ENCODE peak calls at places on chromosomes 11 and 22, in six cellular contexts. H is small intestine, Z is astrocyte of the cerebellum, B is NB4, A is right atrium auricular region, L is skeletal muscle cell. G is an unnamed sample.

GRCh38 chr11:27215471-27216267 is 147.3 kb downstream of the CCDC34 start:
- DNase-seq in H (no peak), L (no peak), A (no peak), Z (no peak), B (no peak), G (no peak)

GRCh38 chr22:34111210-34111824 is 191.0 kb upstream of the LARGE1 start:
- DNase-seq in B (peak), Z (no peak), H (peak), L (no peak), A (peak), G (no peak)

GRCh38 chr22:44734801-44735517 is 17.4 kb upstream of the ARHGAP8 start:
- DNase-seq in Z (no peak), B (no peak), L (no peak), A (no peak), H (no peak), G (no peak)

GRCh38 chr22:45628508-45628907 is 43.1 kb upstream of the ATXN10 start:
- DNase-seq in Z (no peak), H (peak), A (no peak), B (no peak), L (no peak), G (no peak)

GRCh38 chr11:113179181-113179701 is 135.1 kb upstream of the TTC12 start:
- DNase-seq in L (no peak), Z (no peak), B (no peak), A (peak), H (no peak), G (no peak)

GRCh38 chr11:60159284-60159683 is 23.6 kb downstream of the MS4A6A start:
- DNase-seq in L (no peak), H (no peak), A (no peak), B (no peak), Z (no peak), G (no peak)

GRCh38 chr11:1749020-1749758 is 1.2 kb downstream of the IFITM10 start:
- DNase-seq in H (no peak), Z (no peak), A (no peak), B (no peak), L (no peak), G (no peak)

GRCh38 chr11:871472-871871 is 28.8 kb downstream of the TSPAN4 start:
- DNase-seq in H (no peak), A (no peak), B (no peak), L (no peak), Z (no peak), G (no peak)

GRCh38 chr11:71188073-71188472 is 64.3 kb downstream of the SHANK2 start:
- DNase-seq in A (no peak), Z (no peak), B (no peak), H (no peak), L (no peak), G (no peak)

GRCh38 chr11:112834277-112834755 is 126.9 kb upstream of the NCAM1 start:
- DNase-seq in B (no peak), L (no peak), A (no peak), H (no peak), Z (no peak), G (no peak)

GRCh38 chr22:49062155-49063039 is 765.3 kb downstream of the BRD1 start:
- DNase-seq in Z (no peak), A (no peak), B (no peak), L (no peak), H (peak), G (no peak)

GRCh38 chr11:129967996-129968395 is 34.6 kb downstream of the PRDM10 start:
- DNase-seq in A (no peak), H (no peak), B (no peak), Z (no peak), L (no peak), G (no peak)

GRCh38 chr11:57527056-57527631 is 3.4 kb downstream of the TIMM10 start:
- DNase-seq in L (no peak), H (peak), B (peak), A (peak), Z (peak), G (peak)

GRCh38 chr11:99325807-99326206 is 305.1 kb downstream of the CNTN5 start:
- DNase-seq in Z (peak), A (no peak), B (peak), L (peak), H (no peak), G (no peak)

GRCh38 chr11:123173040-123173855 is 21.8 kb downstream of the CLMP start:
- DNase-seq in Z (peak), H (no peak), B (peak), L (peak), A (no peak), G (peak)

GRCh38 chr22:41713004-41713403 is 13.7 kb downstream of the MEI1 start:
- DNase-seq in B (no peak), H (no peak), Z (no peak), A (no peak), L (no peak), G (no peak)

GRCh38 chr22:18035740-18036139 is 11.4 kb upstream of the MICAL3 start:
- DNase-seq in B (peak), L (no peak), A (no peak), H (peak), Z (no peak), G (no peak)

GRCh38 chr11:115939726-115940421 is 435.7 kb upstream of the CADM1 start:
- DNase-seq in A (no peak), B (no peak), L (no peak), H (peak), Z (no peak), G (no peak)

GRCh38 chr11:1206391-1207271 is 16.2 kb upstream of the MUC5B start:
- DNase-seq in A (no peak), B (peak), H (no peak), Z (no peak), L (no peak), G (no peak)

GRCh38 chr22:26536762-26537134 is 24.5 kb upstream of the TFIP11 start:
- DNase-seq in B (no peak), A (no peak), L (no peak), Z (no peak), H (no peak), G (no peak)

GRCh38 chr11:118171274-118172062 is 5.0 kb downstream of the SCN2B start:
- DNase-seq in L (no peak), B (peak), H (peak), A (peak), Z (peak), G (no peak)

GRCh38 chr11:76163289-76163880 is 42.9 kb downstream of the WNT11 start:
- DNase-seq in A (no peak), B (no peak), H (no peak), Z (no peak), L (no peak), G (no peak)

GRCh38 chr11:2383823-2384722 is 7.0 kb downstream of the CD81 start:
- DNase-seq in L (no peak), Z (no peak), A (no peak), H (peak), B (no peak), G (no peak)

GRCh38 chr22:43643362-43643761 is 168.7 kb downstream of the EFCAB6 start:
- DNase-seq in Z (no peak), L (no peak), A (no peak), H (peak), B (no peak), G (no peak)

GRCh38 chr11:26936109-26936508 is 57.8 kb upstream of the FIBIN start:
- DNase-seq in H (no peak), Z (no peak), A (no peak), B (no peak), L (no peak), G (no peak)

GRCh38 chr11:3616721-3617460 is 24.9 kb downstream of the ART5 start:
- DNase-seq in B (no peak), L (peak), H (no peak), A (no peak), Z (no peak), G (no peak)

GRCh38 chr11:1881442-1882264 is 10.0 kb downstream of the PRR33 start:
- DNase-seq in B (peak), L (no peak), H (no peak), Z (no peak), A (no peak), G (no peak)

GRCh38 chr11:85787809-85788805 is 22.8 kb downstream of the SYTL2 start:
- DNase-seq in H (peak), Z (no peak), B (no peak), A (no peak), L (no peak), G (no peak)

GRCh38 chr11:33172996-33173395 is 11.7 kb upstream of the CSTF3 start:
- DNase-seq in H (no peak), A (no peak), Z (no peak), L (no peak), B (no peak), G (no peak)

GRCh38 chr11:70326365-70326803 is 55.9 kb downstream of the PPFIA1 start:
- DNase-seq in Z (no peak), H (no peak), L (peak), A (no peak), B (peak), G (no peak)

GRCh38 chr11:9332655-9333054 is 18.3 kb upstream of the TMEM41B start:
- DNase-seq in H (no peak), Z (no peak), L (no peak), A (no peak), B (no peak), G (no peak)

GRCh38 chr22:48223488-48224190 is 1461.2 kb downstream of the TBC1D22A start:
- DNase-seq in L (no peak), B (no peak), Z (no peak), H (no peak), A (peak), G (no peak)

GRCh38 chr11:62575837-62576236 is 2.1 kb upstream of the EEF1G start:
- DNase-seq in Z (no peak), H (no peak), A (no peak), L (no peak), B (no peak), G (no peak)

GRCh38 chr11:126415669-126416420 is 60.4 kb downstream of the ST3GAL4 start:
- DNase-seq in A (peak), Z (no peak), L (no peak), H (no peak), B (no peak), G (no peak)

GRCh38 chr22:26143801-26144325 is 25.4 kb upstream of the SEZ6L start:
- DNase-seq in Z (no peak), L (no peak), B (no peak), H (no peak), A (no peak), G (no peak)

GRCh38 chr11:27395556-27396258 is 32.7 kb upstream of the CCDC34 start:
- DNase-seq in B (no peak), A (no peak), Z (peak), L (no peak), H (peak), G (no peak)

GRCh38 chr22:39431216-39431801 is 25.5 kb upstream of the MGAT3 start:
- DNase-seq in B (no peak), Z (no peak), A (no peak), L (no peak), H (no peak), G (no peak)

GRCh38 chr11:47400813-47401279 is 7.5 kb upstream of the SLC39A13 start:
- DNase-seq in L (no peak), H (no peak), A (no peak), Z (no peak), B (peak), G (no peak)

GRCh38 chr11:64313491-64314145 is 3.7 kb downstream of the TRMT112 start:
- DNase-seq in A (peak), L (no peak), Z (no peak), H (no peak), B (no peak), G (no peak)

GRCh38 chr11:64314805-64315561 is 2.4 kb downstream of the TRMT112 start:
- DNase-seq in Z (no peak), H (no peak), A (no peak), B (no peak), L (no peak), G (no peak)

GRCh38 chr11:64317325-64317960 is at the start of gene TRMT112:
- DNase-seq in Z (peak), A (peak), B (peak), H (peak), L (peak), G (peak)

GRCh38 chr11:64312947-64313346 is 4.4 kb downstream of the TRMT112 start:
- DNase-seq in Z (no peak), A (no peak), H (no peak), L (no peak), B (no peak), G (no peak)

GRCh38 chr11:64314146-64314804 is 3.1 kb downstream of the TRMT112 start:
- DNase-seq in H (no peak), B (peak), A (no peak), Z (no peak), L (no peak), G (no peak)
- H3K4me3 ChIP-seq in H (no peak), B (no peak), A (peak), Z (no peak), L (no peak), G (no peak)

DNA sequence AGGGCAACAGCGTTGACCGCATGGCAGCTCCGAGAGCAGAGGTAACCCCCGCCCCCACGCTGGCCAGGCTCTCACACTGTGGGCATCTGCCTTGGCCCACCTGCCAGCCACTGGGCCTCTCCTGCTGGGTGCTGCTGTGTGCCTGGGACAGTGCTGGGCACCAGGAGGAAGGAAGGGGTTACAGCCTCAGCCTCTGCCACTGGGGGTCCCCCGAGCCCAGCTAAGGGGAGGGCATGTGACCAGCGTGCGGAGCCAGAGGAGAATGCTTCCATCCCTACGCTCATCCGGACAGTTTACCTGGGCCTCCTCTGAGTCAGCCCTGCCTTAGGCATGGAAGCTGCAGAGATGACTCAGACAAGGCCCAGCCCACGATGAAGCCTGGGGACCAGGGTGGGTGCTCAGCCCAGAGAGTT is 10.9 kb downstream of the NCF4 start:
- DNase-seq in L (no peak), B (no peak), H (no peak), A (no peak), Z (no peak), G (no peak)
- H3K4me3 ChIP-seq in L (no peak), B (no peak), H (no peak), A (no peak), Z (no peak), G (no peak)

DNA sequence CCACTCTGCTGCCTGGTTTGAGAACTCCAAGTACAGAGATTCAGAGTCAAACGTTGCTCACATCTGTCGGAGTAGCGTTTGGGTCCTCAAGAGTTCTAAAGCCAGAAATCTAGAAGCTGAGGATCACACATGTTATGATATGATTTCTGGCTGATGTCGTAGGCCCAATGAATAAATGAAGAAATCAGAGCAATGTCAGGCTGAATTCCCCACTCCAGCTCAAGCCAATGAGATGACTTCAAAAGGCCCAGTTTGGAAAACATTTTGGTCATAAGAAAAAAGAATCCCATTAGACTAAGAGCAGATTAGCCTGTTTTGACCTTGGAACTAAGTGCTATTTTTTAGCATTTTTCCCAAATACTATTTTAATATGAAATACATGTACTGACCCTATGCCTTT is 106.7 kb downstream of the ETS1 start:
- DNase-seq in H (no peak), L (no peak), Z (no peak), A (no peak), B (no peak), G (no peak)
- H3K4me3 ChIP-seq in H (no peak), L (no peak), Z (no peak), A (no peak), B (no peak), G (no peak)

DNA sequence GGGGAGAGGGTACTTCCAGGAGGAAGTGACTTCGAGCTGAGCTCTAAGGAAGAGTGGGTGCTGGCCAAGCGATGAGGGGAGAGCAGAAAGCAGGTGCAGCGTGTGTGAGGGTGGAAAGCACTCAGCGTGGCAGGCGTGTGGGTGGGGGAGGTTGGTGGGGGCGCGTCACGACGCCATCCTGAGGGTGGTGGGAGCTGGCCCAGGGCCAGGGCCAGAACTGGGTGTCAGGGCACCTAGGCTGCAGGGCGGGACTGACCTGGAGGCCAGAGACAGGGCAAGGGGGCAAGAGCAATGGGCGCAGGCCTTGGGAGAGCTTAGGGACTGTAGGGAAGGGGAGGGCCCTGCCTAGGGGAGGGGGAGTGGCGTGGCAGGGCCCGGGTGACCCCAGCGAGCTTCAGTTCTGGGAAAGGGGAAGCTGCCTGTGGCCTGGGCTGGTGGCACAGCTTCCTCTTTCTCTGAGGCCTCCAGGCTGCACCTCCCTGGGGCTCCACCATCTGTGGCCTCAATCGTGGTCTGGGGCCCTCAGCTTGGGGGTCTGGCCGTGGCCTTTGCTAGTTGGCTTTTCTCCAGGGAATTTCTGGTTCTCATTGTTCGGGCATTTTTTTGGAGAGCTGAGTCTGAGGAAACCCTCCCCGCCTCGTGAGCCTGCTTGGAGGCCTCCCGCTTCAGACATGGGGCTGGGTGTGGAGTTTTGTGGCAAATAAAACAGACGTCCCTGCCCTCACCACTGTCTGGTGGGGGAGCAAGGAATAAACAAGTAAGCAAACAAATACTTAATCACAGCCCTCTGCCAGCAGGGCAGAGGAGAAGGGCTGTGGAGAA is 8.9 kb downstream of the RELT start:
- DNase-seq in H (no peak), L (no peak), A (peak), Z (no peak), B (peak), G (no peak)
- H3K4me3 ChIP-seq in H (no peak), L (no peak), A (no peak), Z (no peak), B (no peak), G (no peak)

GRCh38 chr11:95515379-95515778 is 274.2 kb downstream of the FAM76B start:
- DNase-seq in Z (no peak), B (no peak), L (peak), A (no peak), H (no peak), G (no peak)

GRCh38 chr11:95512682-95513081 is 276.9 kb downstream of the FAM76B start:
- DNase-seq in H (no peak), A (peak), B (no peak), L (peak), Z (peak), G (no peak)

GRCh38 chr11:95508219-95508880 is 277.3 kb upstream of the SESN3 start:
- DNase-seq in H (no peak), Z (no peak), L (peak), A (no peak), B (no peak), G (no peak)

GRCh38 chr11:95514386-95515145 is 275.0 kb downstream of the FAM76B start:
- DNase-seq in H (no peak), B (no peak), A (no peak), L (no peak), Z (no peak), G (no peak)

GRCh38 chr11:95512177-95512576 is 277.4 kb downstream of the FAM76B start:
- DNase-seq in Z (no peak), B (no peak), A (peak), H (no peak), L (peak), G (no peak)
- H3K4me3 ChIP-seq in Z (no peak), B (no peak), A (no peak), H (no peak), L (no peak), G (no peak)

GRCh38 chr22:19879651-19879995 is 24.9 kb upstream of the GNB1L start:
- DNase-seq in Z (no peak), A (no peak), B (no peak), L (no peak), H (no peak), G (no peak)

GRCh38 chr22:19880786-19881569 is 26.3 kb upstream of the GNB1L start:
- DNase-seq in L (peak), A (peak), B (no peak), H (no peak), Z (peak), G (peak)

GRCh38 chr22:19878461-19879247 is 24.0 kb upstream of the GNB1L start:
- DNase-seq in H (no peak), A (no peak), L (no peak), B (no peak), Z (no peak), G (no peak)

GRCh38 chr22:19879248-19879575 is 24.5 kb upstream of the GNB1L start:
- DNase-seq in B (no peak), Z (no peak), A (no peak), L (no peak), H (no peak), G (no peak)

GRCh38 chr22:19879996-19880785 is 25.5 kb upstream of the GNB1L start:
- DNase-seq in L (no peak), B (no peak), Z (no peak), A (no peak), H (no peak), G (no peak)
- H3K4me3 ChIP-seq in L (peak), B (no peak), Z (no peak), A (no peak), H (no peak), G (peak)

GRCh38 chr11:110518809-110519514 is 89.2 kb downstream of the FDX1 start:
- DNase-seq in A (no peak), L (no peak), H (no peak), Z (no peak), B (no peak), G (no peak)
- H3K4me3 ChIP-seq in A (no peak), L (no peak), H (no peak), Z (no peak), B (no peak), G (no peak)

DNA sequence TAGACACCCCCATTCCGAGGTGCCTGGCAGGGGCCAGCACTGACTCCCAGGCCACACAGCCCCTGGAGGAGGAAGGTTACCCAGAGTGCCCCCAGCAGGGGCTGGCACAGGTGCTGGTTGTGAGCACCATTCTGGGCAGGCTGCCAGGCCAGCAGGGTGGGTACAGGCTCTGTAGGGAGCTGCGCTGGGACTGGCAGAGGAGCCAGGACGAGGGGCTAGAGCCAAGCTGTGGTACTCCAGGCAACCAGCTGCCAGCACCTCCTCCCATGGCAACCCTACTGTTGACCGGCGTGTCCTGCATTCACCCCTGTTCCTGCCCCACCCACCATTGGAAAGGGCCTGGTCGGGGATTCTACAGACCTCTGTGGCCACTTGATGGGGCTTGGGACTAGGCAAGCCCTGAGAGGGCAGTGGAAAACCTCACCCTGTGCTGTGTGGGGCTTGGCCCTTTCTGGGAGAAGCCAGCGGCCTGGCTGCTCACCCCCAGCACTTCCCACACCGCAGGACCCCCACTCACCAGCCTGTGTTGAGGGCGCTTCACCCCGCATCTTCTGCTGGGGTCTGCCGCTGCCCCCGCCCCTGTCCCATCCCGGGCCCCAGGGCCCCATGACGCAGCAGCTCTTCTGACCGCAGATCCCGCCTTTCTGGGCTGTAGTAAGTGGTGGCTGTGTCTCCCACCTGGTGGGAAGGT is 1.9 kb downstream of the CLDN5 start:
- DNase-seq in L (no peak), A (no peak), H (no peak), Z (no peak), B (no peak), G (no peak)
- H3K4me3 ChIP-seq in L (peak), A (peak), H (no peak), Z (no peak), B (no peak), G (no peak)

GRCh38 chr11:65611028-65611757 is 2.8 kb downstream of the MAP3K11 start:
- DNase-seq in L (no peak), B (peak), Z (no peak), H (no peak), A (no peak), G (no peak)
- H3K4me3 ChIP-seq in L (peak), B (peak), Z (peak), H (no peak), A (peak), G (peak)